ENCODE peak calls at places on chromosome 18, in eight cellular contexts. One of them, this sample, is unnamed.
A peak's percentile ranks its signal among the peaks of the same experiment; 100 is the strongest.

GRCh38 chr18:34772887-34773286 is 62.8 kb downstream of the DTNA start:
- DNase-seq in K562: no peak
- DNase-seq in pancreas: no peak
- DNase-seq in body of pancreas: no peak
- DNase-seq in adrenal gland: no peak
- DNase-seq in transverse colon: no peak
- DNase-seq in left lung: no peak
- DNase-seq in stomach: no peak
- DNase-seq in this sample: no peak

GRCh38 chr18:69400976-69401474 is 337 bp downstream of the DOK6 start:
- DNase-seq in K562: no peak
- DNase-seq in adrenal gland: no peak
- DNase-seq in transverse colon: peak; percentile 7
- DNase-seq in left lung: no peak
- DNase-seq in pancreas: no peak
- DNase-seq in body of pancreas: no peak
- DNase-seq in stomach: no peak
- DNase-seq in this sample: peak; percentile 69

GRCh38 chr18:67508146-67508545 is 8.4 kb downstream of the DSEL start:
- DNase-seq in K562: no peak
- DNase-seq in left lung: no peak
- DNase-seq in adrenal gland: no peak
- DNase-seq in transverse colon: no peak
- DNase-seq in pancreas: no peak
- DNase-seq in body of pancreas: no peak
- DNase-seq in stomach: no peak
- DNase-seq in this sample: no peak

GRCh38 chr18:8798996-8799395 is 93.6 kb downstream of the MTCL1 start:
- DNase-seq in pancreas: no peak
- DNase-seq in transverse colon: peak; percentile 65
- DNase-seq in K562: no peak
- DNase-seq in adrenal gland: no peak
- DNase-seq in body of pancreas: no peak
- DNase-seq in stomach: peak; percentile 51
- DNase-seq in left lung: no peak
- DNase-seq in this sample: peak; percentile 76

GRCh38 chr18:68983126-68983525 is 185.2 kb downstream of the CCDC102B start:
- DNase-seq in transverse colon: no peak
- DNase-seq in stomach: no peak
- DNase-seq in body of pancreas: no peak
- DNase-seq in adrenal gland: no peak
- DNase-seq in left lung: no peak
- DNase-seq in K562: no peak
- DNase-seq in pancreas: no peak
- DNase-seq in this sample: no peak

GRCh38 chr18:40708726-40709125 is 1246.3 kb upstream of the PIK3C3 start:
- DNase-seq in transverse colon: no peak
- DNase-seq in stomach: no peak
- DNase-seq in K562: no peak
- DNase-seq in pancreas: no peak
- DNase-seq in body of pancreas: no peak
- DNase-seq in left lung: no peak
- DNase-seq in adrenal gland: no peak
- DNase-seq in this sample: no peak

GRCh38 chr18:46152436-46152807 is 48.2 kb downstream of the HAUS1 start:
- DNase-seq in left lung: peak; percentile 54
- DNase-seq in K562: no peak
- DNase-seq in pancreas: no peak
- DNase-seq in body of pancreas: no peak
- DNase-seq in stomach: no peak
- DNase-seq in adrenal gland: peak; percentile 82
- DNase-seq in transverse colon: no peak
- DNase-seq in this sample: peak; percentile 75

GRCh38 chr18:32911660-32912284 is 138.9 kb upstream of the KLHL14 start:
- DNase-seq in adrenal gland: no peak
- DNase-seq in stomach: no peak
- DNase-seq in K562: no peak
- DNase-seq in body of pancreas: no peak
- DNase-seq in pancreas: no peak
- DNase-seq in transverse colon: no peak
- DNase-seq in left lung: no peak
- DNase-seq in this sample: no peak

GRCh38 chr18:48924621-48925601 is 25.9 kb downstream of the SMAD7 start:
- DNase-seq in left lung: no peak
- DNase-seq in stomach: no peak
- DNase-seq in adrenal gland: peak; percentile 55
- DNase-seq in body of pancreas: no peak
- DNase-seq in transverse colon: no peak
- DNase-seq in pancreas: no peak
- DNase-seq in K562: peak; percentile 56
- DNase-seq in this sample: peak; percentile 66

GRCh38 chr18:39596216-39596615 is 2030.6 kb upstream of the CELF4 start:
- DNase-seq in left lung: no peak
- DNase-seq in stomach: no peak
- DNase-seq in K562: no peak
- DNase-seq in body of pancreas: no peak
- DNase-seq in adrenal gland: no peak
- DNase-seq in transverse colon: no peak
- DNase-seq in pancreas: no peak
- DNase-seq in this sample: no peak

GRCh38 chr18:50558948-50559749 is 738 bp upstream of the MAPK4 start:
- DNase-seq in body of pancreas: peak; percentile 12
- DNase-seq in left lung: no peak
- DNase-seq in stomach: no peak
- DNase-seq in K562: no peak
- DNase-seq in transverse colon: no peak
- DNase-seq in pancreas: no peak
- DNase-seq in adrenal gland: no peak
- DNase-seq in this sample: no peak

GRCh38 chr18:58682429-58683069 is 11.3 kb downstream of the MALT1 start:
- DNase-seq in K562: no peak
- DNase-seq in transverse colon: peak; percentile 63
- DNase-seq in left lung: peak; percentile 48
- DNase-seq in stomach: peak; percentile 70
- DNase-seq in body of pancreas: peak; percentile 60
- DNase-seq in pancreas: peak; percentile 30
- DNase-seq in adrenal gland: peak; percentile 46
- DNase-seq in this sample: peak; percentile 75

GRCh38 chr18:55491606-55492005 is 96.4 kb downstream of the TCF4 start:
- DNase-seq in transverse colon: no peak
- DNase-seq in stomach: no peak
- DNase-seq in K562: no peak
- DNase-seq in pancreas: no peak
- DNase-seq in body of pancreas: no peak
- DNase-seq in left lung: no peak
- DNase-seq in adrenal gland: no peak
- DNase-seq in this sample: no peak

GRCh38 chr18:8942021-8942908 is 160.2 kb upstream of the NDUFV2 start:
- DNase-seq in left lung: no peak
- DNase-seq in stomach: no peak
- DNase-seq in pancreas: no peak
- DNase-seq in K562: no peak
- DNase-seq in adrenal gland: no peak
- DNase-seq in body of pancreas: no peak
- DNase-seq in transverse colon: no peak
- DNase-seq in this sample: no peak

GRCh38 chr18:57026316-57026715 is 120.6 kb upstream of the BOD1L2 start:
- DNase-seq in body of pancreas: no peak
- DNase-seq in adrenal gland: no peak
- DNase-seq in pancreas: no peak
- DNase-seq in K562: no peak
- DNase-seq in transverse colon: no peak
- DNase-seq in left lung: no peak
- DNase-seq in stomach: no peak
- DNase-seq in this sample: no peak

GRCh38 chr18:63137999-63138448 is 181.5 kb downstream of the BCL2 start:
- DNase-seq in pancreas: no peak
- DNase-seq in left lung: no peak
- DNase-seq in transverse colon: no peak
- DNase-seq in adrenal gland: no peak
- DNase-seq in K562: no peak
- DNase-seq in stomach: no peak
- DNase-seq in body of pancreas: no peak
- DNase-seq in this sample: peak; percentile 56

DNA sequence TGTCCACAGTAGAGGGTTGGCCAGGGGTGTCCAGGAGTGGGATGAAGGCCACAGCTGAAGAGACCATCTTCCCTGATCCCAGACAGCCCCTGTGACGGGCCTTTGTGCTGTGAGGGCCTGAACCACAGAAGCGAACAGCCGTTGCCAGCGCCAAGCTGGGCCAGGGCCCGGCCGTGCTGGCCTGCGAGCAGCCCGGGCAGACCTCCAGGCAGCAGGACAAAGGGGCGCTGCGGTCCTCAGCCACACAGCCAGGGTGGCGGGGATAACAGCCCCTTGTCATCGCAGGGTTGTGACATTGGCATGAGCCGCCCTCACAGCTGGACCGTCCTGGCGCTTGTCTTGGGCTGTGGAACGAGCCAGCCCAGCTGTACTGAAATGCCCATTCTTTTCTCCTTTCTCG is 161.1 kb downstream of the FAM210A start:
- DNase-seq in body of pancreas: no peak
- DNase-seq in transverse colon: no peak
- DNase-seq in stomach: no peak
- DNase-seq in K562: no peak
- DNase-seq in pancreas: no peak
- DNase-seq in adrenal gland: no peak
- DNase-seq in left lung: no peak
- DNase-seq in this sample: peak; percentile 74
- H3K4me1 ChIP-seq in body of pancreas: no peaks in the 10 kb centered on the region
- H3K4me1 ChIP-seq in transverse colon: peaks cover 43% of the 10 kb centered on the region
- H3K4me1 ChIP-seq in stomach: peaks cover 24% of the 10 kb centered on the region
- H3K4me1 ChIP-seq in K562: no peaks in the 10 kb centered on the region
- H3K4me1 ChIP-seq in pancreas: no peaks in the 10 kb centered on the region
- H3K4me1 ChIP-seq in adrenal gland: no peaks in the 10 kb centered on the region
- H3K4me1 ChIP-seq in left lung: peaks cover 66% of the 10 kb centered on the region
- H3K4me1 ChIP-seq in this sample: peaks cover 14% of the 10 kb centered on the region

GRCh38 chr18:23575309-23575651 is 11.0 kb downstream of the NPC1 start:
- DNase-seq in adrenal gland: no peak
- DNase-seq in K562: no peak
- DNase-seq in transverse colon: no peak
- DNase-seq in left lung: peak; percentile 48
- DNase-seq in pancreas: no peak
- DNase-seq in stomach: no peak
- DNase-seq in body of pancreas: no peak
- DNase-seq in this sample: no peak
- H3K27ac ChIP-seq in adrenal gland: peak overlapping the region; percentile 91
- H3K27ac ChIP-seq in K562: no peak overlapping the region
- H3K27ac ChIP-seq in transverse colon: peak overlapping the region; percentile 67
- H3K27ac ChIP-seq in left lung: peak overlapping the region; percentile 85
- H3K27ac ChIP-seq in pancreas: no peak overlapping the region
- H3K27ac ChIP-seq in stomach: peak overlapping the region; percentile 63
- H3K27ac ChIP-seq in body of pancreas: no peak overlapping the region
- H3K27ac ChIP-seq in this sample: no peak overlapping the region

GRCh38 chr18:10304853-10305252 is 149.6 kb upstream of the APCDD1 start:
- DNase-seq in adrenal gland: no peak
- DNase-seq in K562: no peak
- DNase-seq in left lung: no peak
- DNase-seq in stomach: no peak
- DNase-seq in body of pancreas: no peak
- DNase-seq in pancreas: no peak
- DNase-seq in transverse colon: no peak
- DNase-seq in this sample: peak; percentile 66
- H3K4me3 ChIP-seq in adrenal gland: no peak overlapping the region
- H3K4me3 ChIP-seq in K562: no peak overlapping the region
- H3K4me3 ChIP-seq in left lung: no peak overlapping the region
- H3K4me3 ChIP-seq in stomach: no peak overlapping the region
- H3K4me3 ChIP-seq in body of pancreas: no peak overlapping the region
- H3K4me3 ChIP-seq in pancreas: no peak overlapping the region
- H3K4me3 ChIP-seq in transverse colon: no peak overlapping the region
- H3K4me3 ChIP-seq in this sample: no peak overlapping the region

GRCh38 chr18:77066101-77066500 is 66.5 kb downstream of the MBP start:
- DNase-seq in transverse colon: no peak
- DNase-seq in body of pancreas: no peak
- DNase-seq in left lung: no peak
- DNase-seq in adrenal gland: no peak
- DNase-seq in stomach: no peak
- DNase-seq in K562: no peak
- DNase-seq in pancreas: no peak
- DNase-seq in this sample: no peak
- H3K4me1 ChIP-seq in transverse colon: peaks cover 64% of the 10 kb centered on the region
- H3K4me1 ChIP-seq in body of pancreas: peaks cover 21% of the 10 kb centered on the region
- H3K4me1 ChIP-seq in left lung: peaks cover 99% of the 10 kb centered on the region
- H3K4me1 ChIP-seq in adrenal gland: no peaks in the 10 kb centered on the region
- H3K4me1 ChIP-seq in stomach: peaks cover 79% of the 10 kb centered on the region
- H3K4me1 ChIP-seq in K562: no peaks in the 10 kb centered on the region
- H3K4me1 ChIP-seq in pancreas: peaks cover 12% of the 10 kb centered on the region
- H3K4me1 ChIP-seq in this sample: peaks cover 11% of the 10 kb centered on the region

DNA sequence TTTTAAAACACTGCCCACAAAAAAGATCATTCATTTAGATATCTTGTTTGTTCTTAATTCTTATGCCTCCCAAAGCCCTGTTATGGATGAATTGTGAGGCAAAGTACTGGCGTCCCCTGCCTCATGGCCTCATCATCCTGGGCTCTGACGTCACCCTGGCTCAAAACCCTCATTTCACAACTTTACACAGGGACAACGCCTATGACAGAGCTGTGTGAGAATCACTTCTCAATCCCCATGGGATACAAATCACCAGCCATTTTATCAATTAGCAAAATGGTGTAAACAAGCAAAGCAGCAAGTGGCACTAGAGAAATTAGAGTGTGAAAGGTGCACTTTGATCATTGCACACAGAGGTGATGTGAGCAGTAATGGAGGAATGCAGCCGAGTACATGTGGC is 16.6 kb downstream of the FHOD3 start:
- DNase-seq in transverse colon: no peak
- DNase-seq in body of pancreas: no peak
- DNase-seq in stomach: no peak
- DNase-seq in K562: no peak
- DNase-seq in adrenal gland: peak; percentile 55
- DNase-seq in left lung: no peak
- DNase-seq in pancreas: no peak
- DNase-seq in this sample: peak; percentile 64
- H3K27ac ChIP-seq in transverse colon: no peak overlapping the region
- H3K27ac ChIP-seq in body of pancreas: no peak overlapping the region
- H3K27ac ChIP-seq in stomach: no peak overlapping the region
- H3K27ac ChIP-seq in K562: no peak overlapping the region
- H3K27ac ChIP-seq in adrenal gland: peak overlapping the region; percentile 83
- H3K27ac ChIP-seq in left lung: no peak overlapping the region
- H3K27ac ChIP-seq in pancreas: no peak overlapping the region
- H3K27ac ChIP-seq in this sample: no peak overlapping the region

GRCh38 chr18:80148316-80149199 is 39.5 kb downstream of the ADNP2 start:
- DNase-seq in body of pancreas: peak; percentile 30
- DNase-seq in left lung: peak; percentile 55
- DNase-seq in stomach: no peak
- DNase-seq in pancreas: no peak
- DNase-seq in adrenal gland: no peak
- DNase-seq in K562: no peak
- DNase-seq in transverse colon: no peak
- DNase-seq in this sample: no peak
- H3K4me3 ChIP-seq in body of pancreas: no peak overlapping the region
- H3K4me3 ChIP-seq in left lung: peak overlapping the region; percentile 43
- H3K4me3 ChIP-seq in stomach: peak overlapping the region; percentile 58
- H3K4me3 ChIP-seq in pancreas: peak overlapping the region; percentile 46
- H3K4me3 ChIP-seq in adrenal gland: peak overlapping the region; percentile 17
- H3K4me3 ChIP-seq in K562: no peak overlapping the region
- H3K4me3 ChIP-seq in transverse colon: peak overlapping the region; percentile 60
- H3K4me3 ChIP-seq in this sample: peak overlapping the region; percentile 68

DNA sequence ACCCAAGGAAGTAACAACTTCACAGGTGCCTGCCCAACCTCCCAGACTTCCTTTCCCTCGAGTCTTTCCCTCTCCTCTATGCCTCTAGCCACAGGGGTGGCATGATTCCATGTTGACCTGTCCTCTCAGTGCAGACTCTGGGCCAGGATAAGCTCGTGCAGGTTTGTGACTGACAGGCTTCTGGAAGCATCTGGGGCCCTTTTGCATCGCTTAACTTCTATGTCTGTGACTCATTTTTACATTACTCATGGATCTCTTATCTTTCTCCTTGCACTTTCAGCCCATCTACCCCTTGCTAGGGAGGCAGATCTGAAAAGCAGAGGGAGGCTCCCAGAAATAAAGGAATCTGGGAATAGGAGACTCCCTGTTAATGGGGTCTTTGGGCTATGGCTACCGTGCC is 98.5 kb upstream of the RIOK3 start:
- DNase-seq in body of pancreas: no peak
- DNase-seq in stomach: no peak
- DNase-seq in transverse colon: no peak
- DNase-seq in adrenal gland: peak; percentile 53
- DNase-seq in pancreas: no peak
- DNase-seq in left lung: no peak
- DNase-seq in K562: peak; percentile 42
- DNase-seq in this sample: no peak
- H3K4me1 ChIP-seq in body of pancreas: peaks cover 14% of the 10 kb centered on the region
- H3K4me1 ChIP-seq in stomach: peaks cover 30% of the 10 kb centered on the region
- H3K4me1 ChIP-seq in transverse colon: peaks cover 30% of the 10 kb centered on the region
- H3K4me1 ChIP-seq in adrenal gland: peaks cover 5% of the 10 kb centered on the region
- H3K4me1 ChIP-seq in pancreas: no peaks in the 10 kb centered on the region
- H3K4me1 ChIP-seq in left lung: peaks cover 29% of the 10 kb centered on the region
- H3K4me1 ChIP-seq in K562: no peaks in the 10 kb centered on the region
- H3K4me1 ChIP-seq in this sample: peaks cover 11% of the 10 kb centered on the region